ENCODE peak calls at places on chromosomes 2 and 18, in five cellular contexts. I is body of pancreas, U is suprapubic skin, M is breast epithelium, K is stomach. Z is an unnamed sample.

GRCh38 chr2:220460257-220460985 is 833.0 kb downstream of the SLC4A3 start:
- DNase-seq in I (no peak), U (no peak), M (no peak), K (no peak), Z (no peak)

GRCh38 chr2:231571810-231572209 is 20.9 kb upstream of the TEX44 start:
- DNase-seq in I (no peak), U (no peak), M (no peak), K (no peak), Z (no peak)

GRCh38 chr2:45944075-45944474 is 292.6 kb downstream of the PRKCE start:
- DNase-seq in I (no peak), U (no peak), M (no peak), K (no peak), Z (no peak)

GRCh38 chr2:36397728-36398413 is 42.3 kb downstream of the CRIM1 start:
- DNase-seq in I (no peak), U (no peak), M (no peak), K (no peak), Z (no peak)

GRCh38 chr2:135742307-135742838 is 718 bp downstream of the UBXN4 start:
- DNase-seq in I (peak), U (no peak), M (no peak), K (peak), Z (peak)

GRCh38 chr18:13577091-13577697 is 149.2 kb downstream of the FAM210A start:
- DNase-seq in I (no peak), U (no peak), M (no peak), K (no peak), Z (no peak)

GRCh38 chr2:377414-377813 is 89.5 kb upstream of the ALKAL2 start:
- DNase-seq in I (no peak), U (no peak), M (no peak), K (no peak), Z (no peak)

GRCh38 chr2:38398739-38399138 is 21.7 kb upstream of the ATL2 start:
- DNase-seq in I (no peak), U (no peak), M (no peak), K (no peak), Z (no peak)

GRCh38 chr2:160372585-160372984 is 121.0 kb downstream of the RBMS1 start:
- DNase-seq in I (no peak), U (no peak), M (no peak), K (no peak), Z (no peak)

GRCh38 chr18:26806224-26806623 is 59.3 kb downstream of the AQP4 start:
- DNase-seq in I (no peak), U (no peak), M (no peak), K (no peak), Z (no peak)

GRCh38 chr2:191029280-191029908 is 15.4 kb upstream of the STAT1 start:
- DNase-seq in I (no peak), U (no peak), M (no peak), K (no peak), Z (no peak)

GRCh38 chr2:236871500-236872001 is 214.1 kb upstream of the COPS8 start:
- DNase-seq in I (no peak), U (peak), M (no peak), K (peak), Z (peak)

GRCh38 chr2:180893752-180894151 is 86.7 kb upstream of the UBE2E3 start:
- DNase-seq in I (no peak), U (no peak), M (no peak), K (no peak), Z (no peak)

GRCh38 chr2:180890781-180891180 is 89.6 kb upstream of the UBE2E3 start:
- DNase-seq in I (no peak), U (no peak), M (no peak), K (no peak), Z (no peak)

GRCh38 chr2:180892081-180892480 is 88.3 kb upstream of the UBE2E3 start:
- DNase-seq in I (no peak), U (no peak), M (no peak), K (no peak), Z (no peak)

GRCh38 chr2:180891360-180891759 is 89.0 kb upstream of the UBE2E3 start:
- DNase-seq in I (no peak), U (no peak), M (no peak), K (no peak), Z (no peak)
- H3K27ac ChIP-seq in I (no peak), U (no peak), M (no peak), K (no peak), Z (no peak)

DNA sequence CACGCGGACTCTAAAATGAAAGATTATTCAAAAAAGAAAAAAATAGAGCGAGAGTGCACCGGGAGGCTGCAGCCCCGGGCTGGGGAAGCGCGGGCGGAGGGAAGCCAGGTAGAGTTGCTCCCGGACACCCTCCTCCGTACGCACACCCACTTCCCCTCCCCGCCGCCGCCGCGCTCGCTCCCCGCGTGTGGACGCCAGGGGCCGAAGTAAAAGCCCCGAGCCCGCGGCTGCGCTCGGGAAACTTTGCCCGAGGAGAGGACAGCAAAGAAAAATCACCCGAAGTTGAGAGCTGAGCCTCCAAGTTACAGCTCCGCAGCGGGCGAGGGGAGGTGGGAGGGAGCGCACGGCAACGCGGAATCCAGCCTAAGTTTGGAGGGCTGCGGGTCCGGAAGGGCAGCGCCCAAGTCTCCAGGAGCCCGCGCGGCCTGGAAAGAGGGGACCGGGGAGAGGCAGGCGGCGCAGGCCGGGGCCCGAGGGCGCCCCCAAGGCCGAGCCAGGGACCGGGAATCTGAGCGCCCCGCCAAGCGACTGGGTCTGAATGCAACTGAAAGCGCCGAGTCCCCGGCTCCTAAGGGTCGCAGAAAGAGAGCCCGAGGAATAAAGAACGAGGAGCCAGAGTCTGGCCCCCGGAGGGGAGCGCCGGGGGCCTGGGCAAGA is 666 bp upstream of the BCL11A start:
- DNase-seq in I (peak), U (no peak), M (no peak), K (no peak), Z (peak)
- TF ChIP-seq POLR2A in I (no peak), U (no peak), M (no peak), K (no peak), Z (no peak)

GRCh38 chr2:217777906-217778305 is 224.9 kb downstream of the TNS1 start:
- DNase-seq in I (no peak), U (no peak), M (no peak), K (no peak), Z (no peak)
- TF ChIP-seq CTCF in I (no peak), U (no peak), M (no peak), K (no peak), Z (no peak)

GRCh38 chr2:240136671-240137292 is 677 bp upstream of the COPS9 start:
- DNase-seq in I (no peak), U (no peak), M (peak), K (no peak), Z (no peak)

GRCh38 chr2:240134956-240135520 is 1.1 kb downstream of the COPS9 start:
- DNase-seq in I (no peak), U (peak), M (peak), K (no peak), Z (peak)

GRCh38 chr2:240137596-240138274 is 1.6 kb upstream of the COPS9 start:
- DNase-seq in I (no peak), U (peak), M (peak), K (no peak), Z (peak)

GRCh38 chr2:240135706-240136012 is 446 bp downstream of the COPS9 start:
- DNase-seq in I (no peak), U (no peak), M (no peak), K (no peak), Z (no peak)

GRCh38 chr2:240136013-240136670 is at the start of gene COPS9:
- DNase-seq in I (peak), U (peak), M (peak), K (peak), Z (peak)
- H3K27ac ChIP-seq in I (peak), U (peak), M (peak), K (peak), Z (no peak)

GRCh38 chr2:70553584-70554337 is at the start of gene TGFA:
- DNase-seq in I (peak), U (peak), M (peak), K (peak), Z (peak)
- TF ChIP-seq POLR2A in I (peak), U (no peak), M (peak), K (no peak), Z (no peak)

GRCh38 chr18:12092398-12093229 is 1.0 kb upstream of the ANKRD62 start:
- DNase-seq in I (peak), U (no peak), M (no peak), K (no peak), Z (no peak)
- TF ChIP-seq CTCF in I (peak), U (no peak), M (peak), K (no peak), Z (no peak)

DNA sequence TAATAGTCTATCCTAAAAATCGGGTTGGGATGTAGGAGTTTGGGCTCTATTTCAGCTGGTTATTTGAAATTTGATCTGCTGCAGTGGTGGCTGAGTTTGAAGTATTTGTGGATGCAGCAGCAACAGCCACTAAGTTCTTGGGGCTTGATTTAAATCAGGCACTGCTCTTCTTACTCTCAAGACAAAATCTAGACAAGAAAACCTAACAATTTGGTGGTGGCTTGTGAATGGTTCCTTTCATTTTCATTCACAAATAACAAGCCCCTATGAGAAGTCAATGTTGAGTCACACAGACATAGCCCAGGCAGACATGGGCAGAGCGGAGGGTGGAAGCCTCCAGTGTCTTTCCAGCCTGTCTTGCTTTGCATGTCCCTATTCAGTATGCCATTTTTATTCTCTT is 199.4 kb downstream of the LTBP1 start:
- DNase-seq in I (no peak), U (no peak), M (no peak), K (no peak), Z (no peak)
- H3K27ac ChIP-seq in I (no peak), U (peak), M (no peak), K (no peak), Z (no peak)

Z was measured in adrenal gland.